ENCODE peak calls at places on chromosome 10, in nine cellular contexts. Z is cardiac muscle cell, H is right atrium auricular region, T is trophoblast cell, A is mammary epithelial cell, S is stomach, N is left lung, J is adrenal gland, G is SK-N-SH. R is an unnamed sample.
A peak's percentile ranks its signal among the peaks of the same experiment; 100 is the strongest.

GRCh38 chr10:90222372-90222771 is 521.0 kb downstream of the KIF20B start:
- DNase-seq in Z (no peak), H (no peak), T (peak; percentile 59), A (peak; percentile 84), S (no peak), N (no peak), J (no peak), G (no peak), R (no peak)

GRCh38 chr10:27525819-27526218 is 21.7 kb downstream of the RAB18 start:
- DNase-seq in Z (peak; percentile 44), H (no peak), T (no peak), A (no peak), S (no peak), N (no peak), J (no peak), G (no peak), R (no peak)

GRCh38 chr10:23694921-23695824 is 256.3 kb downstream of the OTUD1 start:
- DNase-seq in Z (no peak), H (no peak), T (no peak), A (no peak), S (no peak), N (peak; percentile 64), J (no peak), G (peak; percentile 44), R (no peak)

GRCh38 chr10:97821308-97822038 is 28.2 kb upstream of the GOLGA7B start:
- DNase-seq in Z (no peak), H (no peak), T (no peak), A (no peak), S (no peak), N (no peak), J (no peak), G (no peak), R (no peak)

GRCh38 chr10:26997610-26998009 is 102.7 kb downstream of the ANKRD26 start:
- DNase-seq in Z (no peak), H (no peak), T (no peak), A (no peak), S (no peak), N (no peak), J (no peak), G (no peak), R (no peak)

GRCh38 chr10:129960493-129961273 is 3.4 kb downstream of the EBF3 start:
- DNase-seq in Z (peak; percentile 17), H (no peak), T (no peak), A (no peak), S (no peak), N (no peak), J (no peak), G (no peak), R (no peak)

GRCh38 chr10:127999291-127999690 is 92.4 kb downstream of the PTPRE start:
- DNase-seq in Z (no peak), H (no peak), T (no peak), A (no peak), S (no peak), N (no peak), J (no peak), G (no peak), R (no peak)

GRCh38 chr10:101558671-101559595 is 29.1 kb downstream of the POLL start:
- DNase-seq in Z (no peak), H (peak; percentile 21), T (no peak), A (no peak), S (no peak), N (no peak), J (peak; percentile 24), G (peak; percentile 89), R (no peak)

GRCh38 chr10:108204528-108205313 is 1040.2 kb upstream of the SORCS1 start:
- DNase-seq in Z (peak; percentile 76), H (no peak), T (no peak), A (peak; percentile 55), S (no peak), N (no peak), J (no peak), G (peak; percentile 20), R (no peak)

GRCh38 chr10:51272580-51272979 is 198.3 kb downstream of the PRKG1 start:
- DNase-seq in Z (no peak), H (no peak), T (no peak), A (no peak), S (no peak), N (no peak), J (no peak), G (no peak), R (no peak)

GRCh38 chr10:4512557-4513286 is 313.3 kb upstream of the AKR1E2 start:
- DNase-seq in Z (peak; percentile 76), H (peak; percentile 67), T (peak; percentile 17), A (peak; percentile 70), S (peak; percentile 37), N (no peak), J (no peak), G (peak; percentile 34), R (no peak)

GRCh38 chr10:99484626-99485581 is 47.8 kb upstream of the NKX2-3 start:
- DNase-seq in Z (no peak), H (no peak), T (no peak), A (peak; percentile 2), S (no peak), N (no peak), J (no peak), G (no peak), R (no peak)

GRCh38 chr10:117284726-117285494 is 44.0 kb downstream of the SLC18A2 start:
- DNase-seq in Z (no peak), H (no peak), T (no peak), A (no peak), S (no peak), N (no peak), J (no peak), G (no peak), R (no peak)

GRCh38 chr10:93236378-93237040 is 162.8 kb downstream of the CYP26A1 start:
- DNase-seq in Z (no peak), H (no peak), T (no peak), A (no peak), S (no peak), N (no peak), J (no peak), G (no peak), R (no peak)

GRCh38 chr10:18567343-18567856 is 84.0 kb downstream of the NSUN6 start:
- DNase-seq in Z (no peak), H (no peak), T (no peak), A (no peak), S (no peak), N (no peak), J (no peak), G (no peak), R (no peak)

GRCh38 chr10:49264177-49264677 is 34.7 kb upstream of the C10orf71 start:
- DNase-seq in Z (no peak), H (peak; percentile 47), T (no peak), A (no peak), S (no peak), N (no peak), J (no peak), G (no peak), R (no peak)

GRCh38 chr10:48805848-48806247 is 121.2 kb downstream of the WDFY4 start:
- DNase-seq in Z (no peak), H (no peak), T (no peak), A (no peak), S (no peak), N (no peak), J (no peak), G (no peak), R (peak; percentile 38)

GRCh38 chr10:96416643-96417042 is 57.8 kb upstream of the OPALIN start:
- DNase-seq in Z (no peak), H (no peak), T (no peak), A (peak; percentile 72), S (no peak), N (no peak), J (no peak), G (no peak), R (no peak)

GRCh38 chr10:79410315-79411094 is 34.9 kb downstream of the ZCCHC24 start:
- DNase-seq in Z (no peak), H (no peak), T (no peak), A (no peak), S (no peak), N (peak; percentile 39), J (no peak), G (no peak), R (peak; percentile 59)
- H3K4me1 ChIP-seq in Z (peaks cover 27% of the 10 kb centered on the region), H (no peaks in the 10 kb centered on the region), T (peaks cover 15% of the 10 kb centered on the region), A (no peaks in the 10 kb centered on the region), S (peaks cover 29% of the 10 kb centered on the region), N (peaks cover 68% of the 10 kb centered on the region), J (peaks cover 16% of the 10 kb centered on the region), G (peaks cover 30% of the 10 kb centered on the region), R (peaks cover 61% of the 10 kb centered on the region)

DNA sequence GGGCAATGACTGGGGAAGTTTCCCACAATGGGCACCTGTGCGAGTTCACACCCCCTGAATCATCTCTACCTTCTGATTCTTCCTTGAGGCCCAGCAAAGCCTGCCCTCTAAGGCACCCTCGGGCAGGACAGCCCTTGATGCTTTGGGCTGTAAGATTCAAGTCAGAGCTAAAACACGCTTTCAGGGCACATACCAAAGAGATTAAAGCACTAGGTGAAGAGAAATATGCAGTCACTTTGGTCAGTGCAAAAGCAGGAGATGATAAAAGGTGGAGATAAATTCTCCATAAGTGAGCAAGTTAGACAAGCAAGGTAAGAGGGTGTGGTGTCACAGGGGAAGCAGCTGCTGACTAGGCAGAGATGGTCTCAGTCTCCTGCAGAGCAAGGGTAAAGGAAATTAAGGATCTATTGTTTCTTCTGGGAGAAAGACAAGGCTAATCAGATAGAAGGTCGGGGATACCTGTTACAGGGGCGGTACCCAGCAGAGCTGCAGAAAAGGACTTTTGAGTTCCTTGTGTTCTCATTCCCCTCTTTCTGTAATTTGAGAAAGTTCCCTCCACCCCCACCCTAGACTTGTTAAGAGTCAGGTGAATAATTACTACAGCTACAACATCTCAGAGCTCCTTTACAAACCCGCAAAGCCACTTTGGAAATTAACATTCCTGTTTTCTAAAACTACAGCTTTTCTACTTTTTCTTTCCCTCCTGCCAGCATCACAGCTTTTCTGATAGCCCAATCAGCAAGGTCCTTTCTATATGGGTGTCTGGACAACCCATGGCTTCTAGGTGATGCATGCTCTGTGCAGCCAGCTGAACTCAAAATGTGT is 26.4 kb downstream of the PDLIM1 start:
- DNase-seq in Z (no peak), H (no peak), T (peak; percentile 95), A (peak; percentile 94), S (no peak), N (no peak), J (no peak), G (no peak), R (no peak)
- H3K4me1 ChIP-seq in Z (peaks cover 28% of the 10 kb centered on the region), H (no peaks in the 10 kb centered on the region), T (peaks cover 46% of the 10 kb centered on the region), A (peaks cover 71% of the 10 kb centered on the region), S (peaks cover 40% of the 10 kb centered on the region), N (peaks cover 71% of the 10 kb centered on the region), J (peaks cover 3% of the 10 kb centered on the region), G (peaks cover 27% of the 10 kb centered on the region), R (no peaks in the 10 kb centered on the region)

DNA sequence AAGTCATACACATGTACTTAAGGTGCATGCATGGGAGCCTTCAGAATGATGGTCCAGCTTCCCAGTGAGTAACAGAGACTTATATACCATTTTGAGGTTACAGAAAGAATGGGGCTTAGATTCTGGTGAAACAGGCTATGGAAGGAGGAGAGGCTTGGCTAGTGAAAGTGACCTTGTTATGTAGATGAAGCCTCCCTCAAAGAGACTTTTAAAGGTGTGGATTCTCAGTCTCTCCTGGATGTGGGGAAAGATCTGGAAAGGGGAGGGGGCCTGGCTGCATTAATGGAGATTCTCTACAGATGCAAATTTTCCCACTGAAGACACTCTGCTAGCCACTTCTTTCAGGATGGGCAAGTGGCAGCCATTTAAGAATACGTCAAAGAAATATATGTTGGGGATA is 5.5 kb downstream of the RASSF4 start:
- DNase-seq in Z (no peak), H (peak; percentile 16), T (no peak), A (no peak), S (no peak), N (no peak), J (no peak), G (no peak), R (no peak)
- H3K4me1 ChIP-seq in Z (peaks cover 65% of the 10 kb centered on the region), H (no peaks in the 10 kb centered on the region), T (peaks cover 46% of the 10 kb centered on the region), A (peaks cover 7% of the 10 kb centered on the region), S (peaks cover 44% of the 10 kb centered on the region), N (peaks cover 99% of the 10 kb centered on the region), J (peaks cover 11% of the 10 kb centered on the region), G (peaks cover 12% of the 10 kb centered on the region), R (no peaks in the 10 kb centered on the region)

GRCh38 chr10:80411267-80411668 is 2.9 kb downstream of the PRXL2A start:
- DNase-seq in Z (peak; percentile 31), H (no peak), T (no peak), A (no peak), S (peak; percentile 43), N (no peak), J (no peak), G (peak; percentile 49), R (no peak)
- H3K4me1 ChIP-seq in Z (peaks cover 56% of the 10 kb centered on the region), H (no peaks in the 10 kb centered on the region), T (peaks cover 37% of the 10 kb centered on the region), A (peaks cover 52% of the 10 kb centered on the region), S (peaks cover 45% of the 10 kb centered on the region), N (peaks cover 38% of the 10 kb centered on the region), J (no peaks in the 10 kb centered on the region), G (peaks cover 18% of the 10 kb centered on the region), R (peaks cover 11% of the 10 kb centered on the region)

R was measured in tibial artery.